ENCODE peak calls at places on chromosomes 3 and 15, in seven cellular contexts. One of them, this sample, is unnamed.

GRCh38 chr3:62109534-62109933 is 263.8 kb downstream of the FEZF2 start:
- DNase-seq in activated T-cell treated with anti-CD3 and anti-CD28 coated beads, Interleukin-2, amount 50 U/mL, for 48 hours: peak
- DNase-seq in RKO: peak
- DNase-seq in anterior cingulate cortex: no peak
- DNase-seq in iris pigment epithelial cell: peak
- DNase-seq in SW480: no peak
- DNase-seq in CD8-positive, alpha-beta T cell: no peak
- DNase-seq in this sample: peak

GRCh38 chr3:11435420-11435819 is 163.2 kb downstream of the ATG7 start:
- DNase-seq in SW480: no peak
- DNase-seq in activated T-cell treated with anti-CD3 and anti-CD28 coated beads, Interleukin-2, amount 50 U/mL, for 48 hours: no peak
- DNase-seq in anterior cingulate cortex: no peak
- DNase-seq in iris pigment epithelial cell: no peak
- DNase-seq in CD8-positive, alpha-beta T cell: no peak
- DNase-seq in RKO: no peak
- DNase-seq in this sample: no peak

GRCh38 chr3:177553586-177553985 is 356.3 kb upstream of the TBL1XR1 start:
- DNase-seq in iris pigment epithelial cell: no peak
- DNase-seq in CD8-positive, alpha-beta T cell: no peak
- DNase-seq in anterior cingulate cortex: no peak
- DNase-seq in RKO: no peak
- DNase-seq in activated T-cell treated with anti-CD3 and anti-CD28 coated beads, Interleukin-2, amount 50 U/mL, for 48 hours: no peak
- DNase-seq in SW480: no peak
- DNase-seq in this sample: no peak

GRCh38 chr3:142808103-142808917 is 80.6 kb downstream of the PCOLCE2 start:
- DNase-seq in RKO: peak
- DNase-seq in CD8-positive, alpha-beta T cell: no peak
- DNase-seq in iris pigment epithelial cell: peak
- DNase-seq in SW480: peak
- DNase-seq in activated T-cell treated with anti-CD3 and anti-CD28 coated beads, Interleukin-2, amount 50 U/mL, for 48 hours: peak
- DNase-seq in anterior cingulate cortex: no peak
- DNase-seq in this sample: peak

GRCh38 chr15:79874242-79874641 is 22.6 kb downstream of the MTHFS start:
- DNase-seq in CD8-positive, alpha-beta T cell: no peak
- DNase-seq in RKO: no peak
- DNase-seq in iris pigment epithelial cell: no peak
- DNase-seq in SW480: no peak
- DNase-seq in activated T-cell treated with anti-CD3 and anti-CD28 coated beads, Interleukin-2, amount 50 U/mL, for 48 hours: no peak
- DNase-seq in anterior cingulate cortex: no peak
- DNase-seq in this sample: peak

GRCh38 chr3:101778385-101779046 is 495 bp upstream of the NXPE3 start:
- DNase-seq in activated T-cell treated with anti-CD3 and anti-CD28 coated beads, Interleukin-2, amount 50 U/mL, for 48 hours: no peak
- DNase-seq in anterior cingulate cortex: no peak
- DNase-seq in RKO: no peak
- DNase-seq in CD8-positive, alpha-beta T cell: peak
- DNase-seq in iris pigment epithelial cell: no peak
- DNase-seq in SW480: no peak
- DNase-seq in this sample: no peak

GRCh38 chr3:106765342-106765741 is 611.9 kb upstream of the CCDC54 start:
- DNase-seq in CD8-positive, alpha-beta T cell: no peak
- DNase-seq in RKO: peak
- DNase-seq in iris pigment epithelial cell: peak
- DNase-seq in activated T-cell treated with anti-CD3 and anti-CD28 coated beads, Interleukin-2, amount 50 U/mL, for 48 hours: no peak
- DNase-seq in SW480: peak
- DNase-seq in anterior cingulate cortex: no peak
- DNase-seq in this sample: peak

GRCh38 chr3:116005404-116005803 is 382.1 kb downstream of the GAP43 start:
- DNase-seq in CD8-positive, alpha-beta T cell: no peak
- DNase-seq in iris pigment epithelial cell: peak
- DNase-seq in SW480: peak
- DNase-seq in RKO: peak
- DNase-seq in activated T-cell treated with anti-CD3 and anti-CD28 coated beads, Interleukin-2, amount 50 U/mL, for 48 hours: no peak
- DNase-seq in anterior cingulate cortex: no peak
- DNase-seq in this sample: peak

GRCh38 chr3:13110678-13111116 is 37.5 kb upstream of the IQSEC1 start:
- DNase-seq in SW480: no peak
- DNase-seq in activated T-cell treated with anti-CD3 and anti-CD28 coated beads, Interleukin-2, amount 50 U/mL, for 48 hours: no peak
- DNase-seq in CD8-positive, alpha-beta T cell: peak
- DNase-seq in RKO: peak
- DNase-seq in anterior cingulate cortex: no peak
- DNase-seq in iris pigment epithelial cell: peak
- DNase-seq in this sample: peak

GRCh38 chr3:117660941-117661635 is 951.5 kb downstream of the TUSC7 start:
- DNase-seq in anterior cingulate cortex: no peak
- DNase-seq in CD8-positive, alpha-beta T cell: no peak
- DNase-seq in iris pigment epithelial cell: peak
- DNase-seq in RKO: no peak
- DNase-seq in SW480: no peak
- DNase-seq in activated T-cell treated with anti-CD3 and anti-CD28 coated beads, Interleukin-2, amount 50 U/mL, for 48 hours: no peak
- DNase-seq in this sample: peak

GRCh38 chr15:100373037-100373896 is 31.5 kb upstream of the ADAMTS17 start:
- DNase-seq in activated T-cell treated with anti-CD3 and anti-CD28 coated beads, Interleukin-2, amount 50 U/mL, for 48 hours: no peak
- DNase-seq in iris pigment epithelial cell: no peak
- DNase-seq in RKO: no peak
- DNase-seq in anterior cingulate cortex: no peak
- DNase-seq in CD8-positive, alpha-beta T cell: no peak
- DNase-seq in SW480: no peak
- DNase-seq in this sample: no peak

GRCh38 chr15:92818658-92819311 is 81.3 kb upstream of the CHD2 start:
- DNase-seq in anterior cingulate cortex: no peak
- DNase-seq in CD8-positive, alpha-beta T cell: no peak
- DNase-seq in SW480: peak
- DNase-seq in RKO: no peak
- DNase-seq in activated T-cell treated with anti-CD3 and anti-CD28 coated beads, Interleukin-2, amount 50 U/mL, for 48 hours: no peak
- DNase-seq in iris pigment epithelial cell: no peak
- DNase-seq in this sample: no peak

GRCh38 chr15:63970723-63971426 is 75.4 kb downstream of the DAPK2 start:
- DNase-seq in activated T-cell treated with anti-CD3 and anti-CD28 coated beads, Interleukin-2, amount 50 U/mL, for 48 hours: peak
- DNase-seq in CD8-positive, alpha-beta T cell: no peak
- DNase-seq in RKO: no peak
- DNase-seq in anterior cingulate cortex: no peak
- DNase-seq in iris pigment epithelial cell: peak
- DNase-seq in SW480: no peak
- DNase-seq in this sample: no peak

GRCh38 chr3:197363553-197364409 is 65.4 kb upstream of the DLG1 start:
- DNase-seq in iris pigment epithelial cell: no peak
- DNase-seq in CD8-positive, alpha-beta T cell: no peak
- DNase-seq in anterior cingulate cortex: no peak
- DNase-seq in SW480: no peak
- DNase-seq in activated T-cell treated with anti-CD3 and anti-CD28 coated beads, Interleukin-2, amount 50 U/mL, for 48 hours: no peak
- DNase-seq in RKO: no peak
- DNase-seq in this sample: peak